ENCODE peak calls at places on chromosomes 1 and 21, in five cellular contexts. G, Y, R, U and E are unnamed samples.

GRCh38 chr1:15941899-15942660 is 33.8 kb downstream of the ZBTB17 start:
- DNase-seq in G (no peak), Y (no peak), R (no peak), U (no peak), E (no peak)

GRCh38 chr1:61152066-61152465 is 69.7 kb downstream of the NFIA start:
- DNase-seq in G (no peak), Y (no peak), R (no peak), U (no peak), E (no peak)

GRCh38 chr1:228464487-228464983 is 22.6 kb upstream of the RNF187 start:
- DNase-seq in G (peak; percentile 59), Y (peak; percentile 98), R (no peak), U (peak; percentile 89), E (no peak)

GRCh38 chr1:28509705-28510349 is 4.0 kb downstream of the RCC1 start:
- DNase-seq in G (no peak), Y (no peak), R (no peak), U (no peak), E (no peak)

GRCh38 chr1:244992833-244993232 is 128.5 kb upstream of the HNRNPU start:
- DNase-seq in G (no peak), Y (no peak), R (no peak), U (no peak), E (no peak)

GRCh38 chr1:236523704-236524141 is at the start of gene LGALS8:
- DNase-seq in G (peak; percentile 88), Y (peak; percentile 76), R (no peak), U (peak; percentile 76), E (peak; percentile 25)

GRCh38 chr21:38289697-38290096 is 32.9 kb downstream of the KCNJ15 start:
- DNase-seq in G (peak; percentile 61), Y (no peak), R (peak; percentile 97), U (no peak), E (no peak)

GRCh38 chr1:56310945-56311344 is 268.4 kb downstream of the PLPP3 start:
- DNase-seq in G (no peak), Y (no peak), R (no peak), U (no peak), E (no peak)